ENCODE peak calls at places on chromosome 12, in eight cellular contexts. X is stimulated activated CD4-positive, alpha-beta T cell treated with anti-CD3 and anti-CD28 coated beads, Interleukin-1b, Interleukin-23, amount 100 ng/mL, for 1 hour; W is breast epithelium; C is neural crest cell; J is Peyer's patch; T is GM04504; E is KG1; D is SK-N-SH. B is an unnamed sample.

GRCh38 chr12:121170581-121171260 is 38.0 kb downstream of the P2RX7 start:
- DNase-seq in J (no peak), C (no peak), X (no peak), D (no peak), E (no peak), T (no peak), W (no peak), B (no peak)

GRCh38 chr12:12779529-12779928 is 5.9 kb upstream of the APOLD1 start:
- DNase-seq in J (no peak), W (no peak), D (no peak), T (peak), X (no peak), E (no peak), C (no peak), B (no peak)

GRCh38 chr12:6154730-6155459 is 30.4 kb upstream of the VWF start:
- DNase-seq in J (no peak), W (no peak), T (no peak), E (no peak), C (no peak), X (no peak), D (peak), B (no peak)

GRCh38 chr12:9948606-9949286 is 16.6 kb upstream of the CLEC2A start:
- DNase-seq in X (no peak), C (no peak), W (no peak), E (no peak), T (no peak), J (no peak), D (no peak), B (no peak)

GRCh38 chr12:79073506-79073905 is 208.9 kb downstream of the SYT1 start:
- DNase-seq in E (no peak), C (no peak), X (no peak), T (no peak), D (no peak), J (no peak), W (no peak), B (no peak)

GRCh38 chr12:16531623-16532022 is 74.3 kb downstream of the LMO3 start:
- DNase-seq in X (no peak), C (no peak), J (no peak), D (peak), W (peak), E (no peak), T (no peak), B (no peak)

GRCh38 chr12:124395986-124396385 is 101.1 kb downstream of the RFLNA start:
- DNase-seq in C (no peak), J (no peak), W (no peak), D (no peak), E (no peak), T (no peak), X (no peak), B (no peak)

GRCh38 chr12:112275211-112275610 is 107.0 kb downstream of the HECTD4 start:
- DNase-seq in C (no peak), D (no peak), E (no peak), X (no peak), J (no peak), T (no peak), W (no peak), B (no peak)

GRCh38 chr12:24838531-24838950 is 110.4 kb downstream of the BCAT1 start:
- DNase-seq in J (no peak), X (no peak), E (no peak), T (peak), W (peak), C (no peak), D (peak), B (no peak)

GRCh38 chr12:50314629-50315312 is 31.5 kb upstream of the LIMA1 start:
- DNase-seq in C (peak), W (no peak), J (no peak), X (no peak), E (no peak), T (peak), D (peak), B (no peak)

GRCh38 chr12:92470608-92471021 is 232.2 kb upstream of the PLEKHG7 start:
- DNase-seq in C (no peak), X (no peak), W (no peak), D (no peak), T (no peak), J (no peak), E (no peak), B (no peak)

GRCh38 chr12:13258717-13259119 is 62.2 kb downstream of the EMP1 start:
- DNase-seq in J (no peak), D (no peak), E (no peak), C (no peak), T (no peak), W (no peak), X (no peak), B (no peak)

GRCh38 chr12:75560167-75560566 is 48.8 kb upstream of the KRR1 start:
- DNase-seq in W (no peak), D (peak), T (no peak), X (no peak), J (no peak), C (no peak), E (no peak), B (no peak)

GRCh38 chr12:8519208-8519607 is 5.9 kb downstream of the CLEC4D start:
- DNase-seq in W (no peak), J (no peak), C (no peak), T (no peak), E (no peak), X (no peak), D (no peak), B (no peak)

GRCh38 chr12:47281667-47282171 is 202.0 kb upstream of the AMIGO2 start:
- DNase-seq in J (no peak), W (no peak), T (no peak), X (no peak), D (no peak), E (no peak), C (no peak), B (no peak)

GRCh38 chr12:130164931-130165330 is 2.7 kb downstream of the FZD10 start:
- DNase-seq in W (no peak), E (no peak), X (no peak), C (no peak), D (no peak), J (no peak), T (no peak), B (no peak)

GRCh38 chr12:107990325-107990724 is 138.8 kb upstream of the WSCD2 start:
- DNase-seq in T (no peak), D (peak), W (no peak), X (no peak), E (no peak), J (no peak), C (peak), B (no peak)

GRCh38 chr12:15788266-15789214 is 648 bp downstream of the EPS8 start:
- DNase-seq in W (peak), T (no peak), X (no peak), J (peak), C (peak), D (no peak), E (peak), B (no peak)

GRCh38 chr12:74328623-74329022 is 209.0 kb upstream of the ATXN7L3B start:
- DNase-seq in W (no peak), T (no peak), J (no peak), E (no peak), C (no peak), D (no peak), X (no peak), B (no peak)

GRCh38 chr12:9363145-9363544 is 154.9 kb upstream of the PZP start:
- DNase-seq in J (no peak), E (no peak), C (no peak), T (no peak), D (no peak), W (no peak), X (no peak), B (no peak)

GRCh38 chr12:103546959-103547358 is 40.1 kb upstream of the STAB2 start:
- DNase-seq in W (no peak), T (no peak), C (no peak), J (no peak), D (no peak), E (no peak), X (no peak), B (no peak)

B was measured in central memory CD8-positive, alpha-beta T cell.